ENCODE peak calls at places on chromosomes 11 and 22, in eight cellular contexts. One of them, this sample, is unnamed.

GRCh38 chr11:54946429-54946828 is 239.8 kb downstream of the OR4A5 start:
- ATAC-seq in lung: no peak
- ATAC-seq in left lobe of liver: no peak
- ATAC-seq in effector memory CD8-positive, alpha-beta T cell: no peak
- ATAC-seq in activated T-cell treated with anti-CD3 and anti-CD28 coated beads, Interleukin-2, amount 50 U/mL, for 72 hours: no peak
- ATAC-seq in central memory CD8-positive, alpha-beta T cell: no peak
- ATAC-seq in lower lobe of right lung: no peak
- ATAC-seq in RWPE2: no peak
- ATAC-seq in this sample: no peak

GRCh38 chr22:37627545-37627944 is 11.9 kb upstream of the SH3BP1 start:
- ATAC-seq in effector memory CD8-positive, alpha-beta T cell: peak; percentile 76
- ATAC-seq in left lobe of liver: no peak
- ATAC-seq in central memory CD8-positive, alpha-beta T cell: peak; percentile 74
- ATAC-seq in lower lobe of right lung: peak; percentile 1
- ATAC-seq in activated T-cell treated with anti-CD3 and anti-CD28 coated beads, Interleukin-2, amount 50 U/mL, for 72 hours: peak; percentile 51
- ATAC-seq in lung: no peak
- ATAC-seq in RWPE2: no peak
- ATAC-seq in this sample: no peak

GRCh38 chr11:57425565-57426438 is 1.1 kb downstream of the SLC43A3 start:
- ATAC-seq in lung: no peak
- ATAC-seq in activated T-cell treated with anti-CD3 and anti-CD28 coated beads, Interleukin-2, amount 50 U/mL, for 72 hours: no peak
- ATAC-seq in lower lobe of right lung: peak; percentile 74
- ATAC-seq in central memory CD8-positive, alpha-beta T cell: no peak
- ATAC-seq in effector memory CD8-positive, alpha-beta T cell: no peak
- ATAC-seq in left lobe of liver: peak; percentile 25
- ATAC-seq in RWPE2: no peak
- ATAC-seq in this sample: peak; percentile 35

GRCh38 chr11:128713595-128713994 is 19.7 kb downstream of the FLI1 start:
- ATAC-seq in lung: no peak
- ATAC-seq in central memory CD8-positive, alpha-beta T cell: no peak
- ATAC-seq in lower lobe of right lung: peak; percentile 28
- ATAC-seq in activated T-cell treated with anti-CD3 and anti-CD28 coated beads, Interleukin-2, amount 50 U/mL, for 72 hours: peak; percentile 61
- ATAC-seq in effector memory CD8-positive, alpha-beta T cell: no peak
- ATAC-seq in left lobe of liver: no peak
- ATAC-seq in RWPE2: no peak
- ATAC-seq in this sample: no peak

GRCh38 chr22:28299329-28299728 is 380.3 kb upstream of the PITPNB start:
- ATAC-seq in lung: no peak
- ATAC-seq in lower lobe of right lung: no peak
- ATAC-seq in left lobe of liver: no peak
- ATAC-seq in central memory CD8-positive, alpha-beta T cell: no peak
- ATAC-seq in RWPE2: no peak
- ATAC-seq in effector memory CD8-positive, alpha-beta T cell: no peak
- ATAC-seq in activated T-cell treated with anti-CD3 and anti-CD28 coated beads, Interleukin-2, amount 50 U/mL, for 72 hours: no peak
- ATAC-seq in this sample: no peak

GRCh38 chr22:26671317-26672059 is 14.1 kb downstream of the MIAT start:
- ATAC-seq in lower lobe of right lung: peak; percentile 1
- ATAC-seq in RWPE2: no peak
- ATAC-seq in central memory CD8-positive, alpha-beta T cell: peak; percentile 41
- ATAC-seq in effector memory CD8-positive, alpha-beta T cell: peak; percentile 48
- ATAC-seq in lung: no peak
- ATAC-seq in activated T-cell treated with anti-CD3 and anti-CD28 coated beads, Interleukin-2, amount 50 U/mL, for 72 hours: peak; percentile 55
- ATAC-seq in left lobe of liver: no peak
- ATAC-seq in this sample: peak; percentile 29

GRCh38 chr11:19419813-19420212 is 179.1 kb upstream of the E2F8 start:
- ATAC-seq in activated T-cell treated with anti-CD3 and anti-CD28 coated beads, Interleukin-2, amount 50 U/mL, for 72 hours: no peak
- ATAC-seq in RWPE2: peak; percentile 91
- ATAC-seq in effector memory CD8-positive, alpha-beta T cell: no peak
- ATAC-seq in lung: peak; percentile 81
- ATAC-seq in central memory CD8-positive, alpha-beta T cell: no peak
- ATAC-seq in left lobe of liver: peak; percentile 86
- ATAC-seq in lower lobe of right lung: peak; percentile 85
- ATAC-seq in this sample: peak; percentile 94

GRCh38 chr11:110123003-110123402 is 29.8 kb downstream of the ZC3H12C start:
- ATAC-seq in RWPE2: no peak
- ATAC-seq in lung: no peak
- ATAC-seq in central memory CD8-positive, alpha-beta T cell: no peak
- ATAC-seq in lower lobe of right lung: no peak
- ATAC-seq in effector memory CD8-positive, alpha-beta T cell: no peak
- ATAC-seq in left lobe of liver: no peak
- ATAC-seq in activated T-cell treated with anti-CD3 and anti-CD28 coated beads, Interleukin-2, amount 50 U/mL, for 72 hours: no peak
- ATAC-seq in this sample: no peak

GRCh38 chr11:111412293-111412692 is 33.2 kb upstream of the POU2AF1 start:
- ATAC-seq in effector memory CD8-positive, alpha-beta T cell: no peak
- ATAC-seq in central memory CD8-positive, alpha-beta T cell: no peak
- ATAC-seq in RWPE2: no peak
- ATAC-seq in left lobe of liver: no peak
- ATAC-seq in activated T-cell treated with anti-CD3 and anti-CD28 coated beads, Interleukin-2, amount 50 U/mL, for 72 hours: no peak
- ATAC-seq in lower lobe of right lung: no peak
- ATAC-seq in lung: no peak
- ATAC-seq in this sample: no peak

GRCh38 chr11:130094614-130095013 is 24.9 kb downstream of the APLP2 start:
- ATAC-seq in central memory CD8-positive, alpha-beta T cell: no peak
- ATAC-seq in lung: no peak
- ATAC-seq in left lobe of liver: peak; percentile 33
- ATAC-seq in effector memory CD8-positive, alpha-beta T cell: no peak
- ATAC-seq in RWPE2: peak; percentile 51
- ATAC-seq in lower lobe of right lung: peak; percentile 74
- ATAC-seq in activated T-cell treated with anti-CD3 and anti-CD28 coated beads, Interleukin-2, amount 50 U/mL, for 72 hours: no peak
- ATAC-seq in this sample: no peak

GRCh38 chr22:40105755-40106154 is 72.0 kb upstream of the TNRC6B start:
- ATAC-seq in activated T-cell treated with anti-CD3 and anti-CD28 coated beads, Interleukin-2, amount 50 U/mL, for 72 hours: peak; percentile 67
- ATAC-seq in effector memory CD8-positive, alpha-beta T cell: no peak
- ATAC-seq in lower lobe of right lung: no peak
- ATAC-seq in lung: no peak
- ATAC-seq in RWPE2: no peak
- ATAC-seq in central memory CD8-positive, alpha-beta T cell: no peak
- ATAC-seq in left lobe of liver: no peak
- ATAC-seq in this sample: no peak

GRCh38 chr11:17865765-17866428 is 131.3 kb downstream of the KCNC1 start:
- ATAC-seq in RWPE2: peak; percentile 27
- ATAC-seq in effector memory CD8-positive, alpha-beta T cell: no peak
- ATAC-seq in central memory CD8-positive, alpha-beta T cell: no peak
- ATAC-seq in left lobe of liver: no peak
- ATAC-seq in lung: no peak
- ATAC-seq in activated T-cell treated with anti-CD3 and anti-CD28 coated beads, Interleukin-2, amount 50 U/mL, for 72 hours: no peak
- ATAC-seq in lower lobe of right lung: no peak
- ATAC-seq in this sample: no peak

GRCh38 chr11:76759092-76759491 is 24.1 kb upstream of the TSKU start:
- ATAC-seq in left lobe of liver: no peak
- ATAC-seq in activated T-cell treated with anti-CD3 and anti-CD28 coated beads, Interleukin-2, amount 50 U/mL, for 72 hours: no peak
- ATAC-seq in RWPE2: no peak
- ATAC-seq in lower lobe of right lung: no peak
- ATAC-seq in lung: no peak
- ATAC-seq in central memory CD8-positive, alpha-beta T cell: no peak
- ATAC-seq in effector memory CD8-positive, alpha-beta T cell: no peak
- ATAC-seq in this sample: no peak

GRCh38 chr11:4375431-4376113 is 7.4 kb upstream of the OR52B4 start:
- ATAC-seq in lung: no peak
- ATAC-seq in RWPE2: no peak
- ATAC-seq in lower lobe of right lung: no peak
- ATAC-seq in central memory CD8-positive, alpha-beta T cell: no peak
- ATAC-seq in activated T-cell treated with anti-CD3 and anti-CD28 coated beads, Interleukin-2, amount 50 U/mL, for 72 hours: peak; percentile 52
- ATAC-seq in effector memory CD8-positive, alpha-beta T cell: no peak
- ATAC-seq in left lobe of liver: no peak
- ATAC-seq in this sample: no peak

GRCh38 chr11:119417726-119418540 is 5.0 kb downstream of the THY1 start:
- ATAC-seq in RWPE2: peak; percentile 70
- ATAC-seq in lower lobe of right lung: no peak
- ATAC-seq in left lobe of liver: no peak
- ATAC-seq in lung: no peak
- ATAC-seq in central memory CD8-positive, alpha-beta T cell: no peak
- ATAC-seq in effector memory CD8-positive, alpha-beta T cell: no peak
- ATAC-seq in activated T-cell treated with anti-CD3 and anti-CD28 coated beads, Interleukin-2, amount 50 U/mL, for 72 hours: no peak
- ATAC-seq in this sample: peak; percentile 69

GRCh38 chr11:19093976-19094375 is 23.0 kb upstream of the ZDHHC13 start:
- ATAC-seq in lower lobe of right lung: no peak
- ATAC-seq in activated T-cell treated with anti-CD3 and anti-CD28 coated beads, Interleukin-2, amount 50 U/mL, for 72 hours: no peak
- ATAC-seq in central memory CD8-positive, alpha-beta T cell: no peak
- ATAC-seq in lung: no peak
- ATAC-seq in RWPE2: no peak
- ATAC-seq in effector memory CD8-positive, alpha-beta T cell: no peak
- ATAC-seq in left lobe of liver: no peak
- ATAC-seq in this sample: peak; percentile 55

GRCh38 chr11:68032997-68033707 is 2.7 kb downstream of the NDUFS8 start:
- ATAC-seq in central memory CD8-positive, alpha-beta T cell: no peak
- ATAC-seq in lower lobe of right lung: no peak
- ATAC-seq in RWPE2: no peak
- ATAC-seq in lung: no peak
- ATAC-seq in effector memory CD8-positive, alpha-beta T cell: no peak
- ATAC-seq in activated T-cell treated with anti-CD3 and anti-CD28 coated beads, Interleukin-2, amount 50 U/mL, for 72 hours: no peak
- ATAC-seq in left lobe of liver: peak; percentile 1
- ATAC-seq in this sample: no peak

GRCh38 chr11:1060885-1061616 is 13.6 kb upstream of the MUC2 start:
- ATAC-seq in RWPE2: peak; percentile 96
- ATAC-seq in lung: no peak
- ATAC-seq in effector memory CD8-positive, alpha-beta T cell: no peak
- ATAC-seq in central memory CD8-positive, alpha-beta T cell: no peak
- ATAC-seq in lower lobe of right lung: peak; percentile 57
- ATAC-seq in activated T-cell treated with anti-CD3 and anti-CD28 coated beads, Interleukin-2, amount 50 U/mL, for 72 hours: no peak
- ATAC-seq in left lobe of liver: no peak
- ATAC-seq in this sample: peak; percentile 92

GRCh38 chr11:12331239-12331874 is 46.0 kb upstream of the PARVA start:
- ATAC-seq in left lobe of liver: peak; percentile 99
- ATAC-seq in central memory CD8-positive, alpha-beta T cell: no peak
- ATAC-seq in lung: peak; percentile 83
- ATAC-seq in effector memory CD8-positive, alpha-beta T cell: peak; percentile 62
- ATAC-seq in lower lobe of right lung: peak; percentile 88
- ATAC-seq in RWPE2: peak; percentile 75
- ATAC-seq in activated T-cell treated with anti-CD3 and anti-CD28 coated beads, Interleukin-2, amount 50 U/mL, for 72 hours: peak; percentile 41
- ATAC-seq in this sample: peak; percentile 65

GRCh38 chr22:28810839-28811491 is 10.6 kb upstream of the XBP1 start:
- ATAC-seq in effector memory CD8-positive, alpha-beta T cell: peak; percentile 44
- ATAC-seq in left lobe of liver: no peak
- ATAC-seq in lung: no peak
- ATAC-seq in RWPE2: no peak
- ATAC-seq in activated T-cell treated with anti-CD3 and anti-CD28 coated beads, Interleukin-2, amount 50 U/mL, for 72 hours: peak; percentile 16
- ATAC-seq in central memory CD8-positive, alpha-beta T cell: peak; percentile 35
- ATAC-seq in lower lobe of right lung: no peak
- ATAC-seq in this sample: no peak

GRCh38 chr22:32567544-32567943 is 92.9 kb downstream of the FBXO7 start:
- ATAC-seq in RWPE2: no peak
- ATAC-seq in effector memory CD8-positive, alpha-beta T cell: no peak
- ATAC-seq in left lobe of liver: no peak
- ATAC-seq in activated T-cell treated with anti-CD3 and anti-CD28 coated beads, Interleukin-2, amount 50 U/mL, for 72 hours: no peak
- ATAC-seq in lower lobe of right lung: no peak
- ATAC-seq in central memory CD8-positive, alpha-beta T cell: no peak
- ATAC-seq in lung: no peak
- ATAC-seq in this sample: no peak

GRCh38 chr11:83975984-83976383 is 689.8 kb upstream of the CCDC90B start:
- ATAC-seq in left lobe of liver: no peak
- ATAC-seq in activated T-cell treated with anti-CD3 and anti-CD28 coated beads, Interleukin-2, amount 50 U/mL, for 72 hours: no peak
- ATAC-seq in lower lobe of right lung: no peak
- ATAC-seq in RWPE2: no peak
- ATAC-seq in effector memory CD8-positive, alpha-beta T cell: no peak
- ATAC-seq in lung: no peak
- ATAC-seq in central memory CD8-positive, alpha-beta T cell: no peak
- ATAC-seq in this sample: no peak

GRCh38 chr11:21806982-21807749 is 385.7 kb upstream of the ANO5 start:
- ATAC-seq in lower lobe of right lung: no peak
- ATAC-seq in RWPE2: no peak
- ATAC-seq in effector memory CD8-positive, alpha-beta T cell: no peak
- ATAC-seq in lung: no peak
- ATAC-seq in left lobe of liver: no peak
- ATAC-seq in central memory CD8-positive, alpha-beta T cell: no peak
- ATAC-seq in activated T-cell treated with anti-CD3 and anti-CD28 coated beads, Interleukin-2, amount 50 U/mL, for 72 hours: no peak
- ATAC-seq in this sample: no peak

GRCh38 chr22:21967693-21968271 is 14.8 kb downstream of the TOP3B start:
- ATAC-seq in left lobe of liver: no peak
- ATAC-seq in RWPE2: no peak
- ATAC-seq in effector memory CD8-positive, alpha-beta T cell: no peak
- ATAC-seq in lower lobe of right lung: no peak
- ATAC-seq in central memory CD8-positive, alpha-beta T cell: no peak
- ATAC-seq in activated T-cell treated with anti-CD3 and anti-CD28 coated beads, Interleukin-2, amount 50 U/mL, for 72 hours: no peak
- ATAC-seq in lung: no peak
- ATAC-seq in this sample: no peak

GRCh38 chr11:11403763-11404725 is 51.0 kb upstream of the CSNK2A3 start:
- ATAC-seq in activated T-cell treated with anti-CD3 and anti-CD28 coated beads, Interleukin-2, amount 50 U/mL, for 72 hours: no peak
- ATAC-seq in left lobe of liver: no peak
- ATAC-seq in effector memory CD8-positive, alpha-beta T cell: no peak
- ATAC-seq in RWPE2: no peak
- ATAC-seq in lower lobe of right lung: peak; percentile 74
- ATAC-seq in lung: peak; percentile 15
- ATAC-seq in central memory CD8-positive, alpha-beta T cell: no peak
- ATAC-seq in this sample: no peak

GRCh38 chr11:112610996-112611795 is 350.0 kb upstream of the NCAM1 start:
- ATAC-seq in left lobe of liver: no peak
- ATAC-seq in lung: no peak
- ATAC-seq in RWPE2: peak; percentile 23
- ATAC-seq in activated T-cell treated with anti-CD3 and anti-CD28 coated beads, Interleukin-2, amount 50 U/mL, for 72 hours: no peak
- ATAC-seq in central memory CD8-positive, alpha-beta T cell: no peak
- ATAC-seq in lower lobe of right lung: no peak
- ATAC-seq in effector memory CD8-positive, alpha-beta T cell: no peak
- ATAC-seq in this sample: no peak

This sample was measured in esophagus mucosa.